ENCODE peak calls at places on chromosomes 1 and 21, in six cellular contexts. V is foreskin keratinocyte; U is Calu3; P is sigmoid colon; Q is CD4-positive, alpha-beta memory T cell; B is mesenchymal stem cell. A is an unnamed sample.

GRCh38 chr21:33123396-33124120 is 53.6 kb downstream of the OLIG1 start:
- DNase-seq in V (no peak), U (no peak), P (no peak), Q (no peak), B (no peak), A (no peak)

GRCh38 chr1:212234431-212235298 is 50.5 kb upstream of the PPP2R5A start:
- DNase-seq in V (peak; percentile 79), U (peak; percentile 56), P (peak; percentile 83), Q (no peak), B (peak; percentile 96), A (peak; percentile 95)

GRCh38 chr1:199512037-199512710 is 515.3 kb upstream of the NR5A2 start:
- DNase-seq in V (no peak), U (no peak), P (no peak), Q (no peak), B (no peak), A (peak; percentile 4)

GRCh38 chr1:157247005-157247763 is 109.0 kb upstream of the ETV3 start:
- DNase-seq in V (no peak), U (no peak), P (no peak), Q (no peak), B (no peak), A (no peak)

GRCh38 chr21:26637346-26637745 is 64.3 kb upstream of the CYYR1 start:
- DNase-seq in V (no peak), U (no peak), P (no peak), Q (no peak), B (peak; percentile 12), A (no peak)

GRCh38 chr1:93708734-93709481 is 27.3 kb upstream of the BCAR3 start:
- DNase-seq in V (no peak), U (no peak), P (no peak), Q (no peak), B (peak; percentile 55), A (peak; percentile 87)

GRCh38 chr1:65170511-65171142 is 22.6 kb downstream of the AK4 start:
- DNase-seq in V (no peak), U (no peak), P (peak; percentile 87), Q (no peak), B (peak; percentile 31), A (peak; percentile 50)

GRCh38 chr1:153801786-153802697 is 26.8 kb downstream of the SLC27A3 start:
- DNase-seq in V (no peak), U (no peak), P (no peak), Q (no peak), B (no peak), A (no peak)

GRCh38 chr1:46735708-46736324 is 16.9 kb upstream of the EFCAB14 start:
- DNase-seq in V (no peak), U (peak; percentile 66), P (no peak), Q (peak; percentile 10), B (peak; percentile 68), A (peak; percentile 62)

GRCh38 chr1:116134178-116134773 is 23.1 kb downstream of the MAB21L3 start:
- DNase-seq in V (no peak), U (no peak), P (no peak), Q (no peak), B (no peak), A (no peak)

GRCh38 chr1:1291023-1291528 is 10.8 kb downstream of the SCNN1D start:
- DNase-seq in V (no peak), U (peak; percentile 55), P (no peak), Q (no peak), B (no peak), A (no peak)

GRCh38 chr1:25996966-25997758 is 701 bp downstream of the PAFAH2 start:
- DNase-seq in V (no peak), U (no peak), P (no peak), Q (no peak), B (peak; percentile 95), A (peak; percentile 97)